ENCODE peak calls at places on chromosomes 5 and 9, in four cellular contexts. U is fibroblast of lung; W is CD4-positive, CD25-positive, alpha-beta regulatory T cell; T is CD8-positive, alpha-beta T cell. S is an unnamed sample.

GRCh38 chr9:4435197-4435596 is 55.1 kb upstream of the SLC1A1 start:
- DNase-seq in W (no peak), T (no peak), U (peak; percentile 25), S (no peak)

GRCh38 chr5:67053229-67053628 is 143.4 kb downstream of the CD180 start:
- DNase-seq in U (no peak), W (no peak), T (no peak), S (no peak)

GRCh38 chr5:126972062-126972895 is 58.1 kb downstream of the MARCHF3 start:
- DNase-seq in U (peak; percentile 17), T (no peak), W (no peak), S (peak; percentile 13)

GRCh38 chr9:91580136-91580535 is 156.5 kb upstream of the NFIL3 start:
- DNase-seq in T (no peak), U (peak; percentile 16), W (no peak), S (no peak)

GRCh38 chr9:124267271-124267807 is 9.6 kb downstream of the NEK6 start:
- DNase-seq in W (no peak), U (peak; percentile 56), T (no peak), S (no peak)

GRCh38 chr9:122197334-122197872 is 31.4 kb downstream of the LHX6 start:
- DNase-seq in W (no peak), U (no peak), T (no peak), S (no peak)

GRCh38 chr9:136806631-136807201 is 1.0 kb upstream of the RABL6 start:
- DNase-seq in W (no peak), U (no peak), T (no peak), S (no peak)

GRCh38 chr5:58241383-58241782 is 218.5 kb downstream of the PLK2 start:
- DNase-seq in T (no peak), U (no peak), W (no peak), S (no peak)

GRCh38 chr5:139711067-139711851 is 63.1 kb downstream of the CXXC5 start:
- DNase-seq in U (no peak), W (peak; percentile 37), T (peak; percentile 73), S (peak; percentile 57)

GRCh38 chr5:156444737-156445136 is 117.8 kb downstream of the SGCD start:
- DNase-seq in U (no peak), T (no peak), W (no peak), S (no peak)

GRCh38 chr5:61538722-61539501 is 206.9 kb downstream of the ZSWIM6 start:
- DNase-seq in T (no peak), U (no peak), W (no peak), S (no peak)

GRCh38 chr9:110370316-110370715 is 32.7 kb upstream of the TXNDC8 start:
- DNase-seq in T (no peak), U (no peak), W (no peak), S (no peak)

GRCh38 chr5:81755320-81755719 is 4.4 kb upstream of the SSBP2 start:
- DNase-seq in U (peak; percentile 79), T (no peak), W (no peak), S (no peak)

GRCh38 chr5:106680330-106680729 is 990.4 kb downstream of the EFNA5 start:
- DNase-seq in T (no peak), W (no peak), U (peak; percentile 27), S (no peak)

GRCh38 chr5:74094096-74094778 is 468.2 kb downstream of the ARHGEF28 start:
- DNase-seq in U (peak; percentile 29), W (no peak), T (no peak), S (no peak)

GRCh38 chr9:109232449-109232848 is 65.4 kb upstream of the FRRS1L start:
- DNase-seq in T (no peak), U (peak; percentile 15), W (no peak), S (no peak)

GRCh38 chr5:90020575-90021535 is 388.7 kb downstream of the CETN3 start:
- DNase-seq in T (no peak), U (peak; percentile 92), W (no peak), S (no peak)

GRCh38 chr5:103205991-103206700 is 52.4 kb upstream of the MACIR start:
- DNase-seq in U (no peak), T (no peak), W (no peak), S (no peak)

GRCh38 chr9:37485389-37486255 is at the start of gene POLR1E:
- DNase-seq in U (peak; percentile 86), W (peak; percentile 93), T (peak; percentile 97), S (peak; percentile 97)

GRCh38 chr5:139904566-139905400 is 109.2 kb downstream of the PSD2 start:
- DNase-seq in W (no peak), U (no peak), T (no peak), S (no peak)

DNA sequence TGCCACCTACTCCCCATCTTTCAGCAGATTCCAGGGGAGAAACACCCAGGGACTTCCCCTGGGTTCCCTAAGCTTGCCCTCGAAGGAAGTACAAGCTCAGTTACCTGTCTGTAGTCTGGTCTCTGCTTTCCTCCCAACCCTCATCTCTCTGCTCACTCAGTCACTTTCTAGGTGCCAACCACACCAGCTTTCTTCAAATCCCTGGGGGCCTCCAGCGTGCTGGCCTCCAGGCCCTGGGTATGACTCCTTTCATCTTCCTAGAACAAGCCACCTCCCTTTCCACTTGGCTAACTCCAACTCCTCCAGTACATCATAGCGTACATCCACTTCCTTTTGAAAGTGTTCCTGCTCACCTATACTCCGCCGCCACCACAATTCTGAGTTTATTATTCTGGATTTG is 222.6 kb downstream of the SNX18 start:
- DNase-seq in U (no peak), W (no peak), T (no peak), S (no peak)
- H3K4me1 ChIP-seq in U (peaks cover 26% of the 10 kb centered on the region), W (peaks cover 17% of the 10 kb centered on the region), T (peaks cover 14% of the 10 kb centered on the region), S (peaks cover 11% of the 10 kb centered on the region)

DNA sequence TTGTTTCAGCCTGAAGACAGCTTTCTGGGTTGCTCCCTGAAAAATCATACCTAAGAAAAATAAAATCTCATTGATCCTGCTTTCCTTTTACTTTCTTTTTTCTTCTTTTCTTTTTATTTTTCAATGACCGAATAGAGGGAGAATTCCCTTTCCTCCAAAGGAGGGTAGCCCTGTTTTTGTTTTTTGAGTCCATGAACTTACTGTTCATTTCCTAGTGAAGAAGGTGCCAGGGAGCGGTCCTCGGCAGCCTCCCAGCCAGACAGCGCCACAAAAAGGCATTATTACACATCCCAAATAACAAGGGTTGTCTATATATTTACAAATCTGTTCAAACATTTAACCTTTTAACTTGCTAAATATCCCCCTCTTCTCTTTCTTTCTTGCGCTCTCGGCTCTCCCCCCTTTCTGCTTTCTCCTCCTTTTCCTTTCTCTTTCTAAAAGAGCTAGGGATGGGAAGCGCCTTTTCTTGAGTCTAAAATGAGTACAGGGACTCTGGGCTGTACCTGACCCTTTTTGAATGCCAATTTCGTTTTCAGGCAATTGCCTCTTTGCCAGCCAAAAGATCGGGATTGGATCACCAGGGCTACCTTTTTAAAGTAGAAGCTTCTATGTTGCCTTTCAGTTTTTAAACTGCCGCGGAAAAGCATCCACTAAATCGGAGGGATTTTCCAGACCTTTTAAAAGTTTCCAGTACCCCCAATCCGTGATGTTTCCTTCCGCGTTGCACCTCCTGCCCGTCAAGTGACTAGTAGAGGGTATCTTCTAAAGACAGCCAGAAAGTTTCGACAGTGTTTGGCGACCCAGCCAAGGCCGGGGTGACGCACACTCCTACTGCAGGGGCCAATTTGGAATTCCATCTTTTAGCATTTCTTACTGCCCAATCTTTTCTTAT is 125.6 kb downstream of the TMEM161B start:
- DNase-seq in T (no peak), W (no peak), U (peak; percentile 28), S (no peak)
- H3K4me3 ChIP-seq in T (peak overlapping the region; percentile 1), W (peak overlapping the region; percentile 54), U (peak overlapping the region; percentile 61), S (peak overlapping the region; percentile 31)

GRCh38 chr9:133101356-133102189 is 19.5 kb downstream of the RALGDS start:
- DNase-seq in U (no peak), W (no peak), T (peak; percentile 4), S (no peak)
- H3K27ac ChIP-seq in U (no peak overlapping the region), W (no peak overlapping the region), T (no peak overlapping the region), S (no peak overlapping the region)

GRCh38 chr5:172854451-172854871 is 20.4 kb downstream of the ERGIC1 start:
- DNase-seq in U (peak; percentile 77), T (peak; percentile 22), W (no peak), S (peak; percentile 16)

GRCh38 chr5:172853355-172853975 is 19.4 kb downstream of the ERGIC1 start:
- DNase-seq in U (peak; percentile 64), W (no peak), T (no peak), S (no peak)

GRCh38 chr5:172850454-172850797 is 16.4 kb downstream of the ERGIC1 start:
- DNase-seq in U (no peak), T (no peak), W (no peak), S (no peak)

GRCh38 chr5:172854958-172855357 is 20.9 kb downstream of the ERGIC1 start:
- DNase-seq in U (no peak), W (no peak), T (no peak), S (no peak)

GRCh38 chr5:172852490-172853354 is 18.7 kb downstream of the ERGIC1 start:
- DNase-seq in T (no peak), U (peak; percentile 52), W (no peak), S (no peak)
- H3K4me1 ChIP-seq in T (peaks cover 52% of the 10 kb centered on the region), U (peaks cover 32% of the 10 kb centered on the region), W (no peaks in the 10 kb centered on the region), S (peaks cover 17% of the 10 kb centered on the region)

DNA sequence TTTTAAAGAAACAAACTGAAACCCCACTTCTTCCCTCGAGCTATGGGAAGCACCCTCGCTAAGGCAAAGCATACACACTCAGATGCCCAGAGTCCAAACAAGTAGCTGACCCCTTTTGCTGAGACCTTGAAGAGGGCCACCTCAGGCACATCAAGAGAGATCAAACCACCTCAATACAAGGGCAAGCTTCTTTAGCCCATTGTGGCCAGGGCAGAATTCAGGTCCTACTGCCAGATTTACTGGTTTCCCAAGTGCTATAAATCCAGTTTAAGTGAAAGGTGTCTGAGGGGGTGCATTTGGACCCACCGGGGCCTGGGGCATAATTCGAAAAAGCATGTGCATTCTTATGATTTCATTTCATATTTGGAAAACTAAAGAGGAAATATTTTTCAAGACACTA is 40.4 kb downstream of the NEURL1B start:
- DNase-seq in W (no peak), T (no peak), U (no peak), S (no peak)
- H3K4me3 ChIP-seq in W (no peak overlapping the region), T (no peak overlapping the region), U (no peak overlapping the region), S (no peak overlapping the region)

DNA sequence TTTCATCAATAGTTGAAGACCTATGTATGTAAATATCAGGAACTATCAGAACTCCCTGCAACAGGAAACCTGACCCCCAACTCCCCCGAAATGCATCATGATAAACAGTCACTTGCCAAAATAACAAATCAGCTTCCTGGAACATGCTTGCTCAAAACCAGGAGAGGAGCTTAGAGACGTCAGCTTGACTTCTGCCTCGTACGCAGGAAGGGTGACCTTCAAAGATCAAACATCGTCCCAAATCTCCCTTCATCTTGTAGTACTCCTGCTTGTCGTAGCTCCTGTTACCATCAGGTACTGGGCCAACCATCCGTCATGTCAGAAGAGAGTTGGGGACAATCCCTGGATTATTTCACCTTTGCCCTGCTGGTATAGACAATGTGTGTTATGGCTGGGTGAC is 396.1 kb downstream of the GADD45G start:
- DNase-seq in U (peak; percentile 5), W (no peak), T (no peak), S (no peak)
- H3K27ac ChIP-seq in U (no peak overlapping the region), W (no peak overlapping the region), T (no peak overlapping the region), S (no peak overlapping the region)

GRCh38 chr5:88830567-88830966 is 52.4 kb downstream of the MEF2C start:
- DNase-seq in T (no peak), W (no peak), U (no peak), S (no peak)
- H3K4me1 ChIP-seq in T (peaks cover 27% of the 10 kb centered on the region), W (peaks cover 4% of the 10 kb centered on the region), U (peaks cover 9% of the 10 kb centered on the region), S (no peaks in the 10 kb centered on the region)

DNA sequence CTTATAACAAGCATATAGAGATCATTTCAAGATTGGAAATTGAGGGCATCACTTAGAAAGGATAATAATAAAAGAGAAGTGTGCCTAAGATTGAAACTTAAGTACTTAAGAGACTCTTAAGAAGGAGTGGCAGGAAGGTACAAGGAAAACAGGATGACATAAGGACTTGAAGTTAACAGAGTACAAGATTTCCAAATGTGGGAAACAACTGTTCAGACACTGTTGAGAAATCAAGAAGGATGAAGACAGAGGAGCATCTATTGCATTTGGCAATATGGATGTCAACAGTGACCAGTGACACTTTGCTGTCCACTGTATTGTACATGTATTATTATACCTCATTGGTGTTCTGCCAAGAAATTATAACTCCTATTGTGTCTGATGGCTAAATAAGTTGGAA is 157.8 kb upstream of the PTGER4 start:
- DNase-seq in T (no peak), U (peak; percentile 24), W (no peak), S (no peak)
- H3K4me3 ChIP-seq in T (no peak overlapping the region), U (no peak overlapping the region), W (no peak overlapping the region), S (no peak overlapping the region)